ENCODE peak calls at places on chromosomes 2 and 18, in seven cellular contexts. C is brain microvascular endothelial cell, J is cardiac fibroblast, X is activated B cell treated with CpG ODN at 0.5 μM for 24 hours, P is bronchial epithelial cell, I is fibroblast of lung, L is GM12865. K is an unnamed sample.

GRCh38 chr2:120787512-120788348 is 52.1 kb downstream of the GLI2 start:
- DNase-seq in I (no peak), J (no peak), C (no peak), P (no peak), L (no peak), X (no peak), K (no peak)

GRCh38 chr2:141029424-141030078 is 1101.3 kb downstream of the LRP1B start:
- DNase-seq in C (no peak), L (no peak), J (no peak), X (no peak), I (no peak), P (no peak), K (no peak)

GRCh38 chr18:9333441-9334350 is 877 bp upstream of the TWSG1 start:
- DNase-seq in X (no peak), C (no peak), P (peak; percentile 57), J (no peak), L (peak; percentile 3), I (no peak), K (peak; percentile 22)

GRCh38 chr2:1649103-1649870 is 95.0 kb downstream of the PXDN start:
- DNase-seq in P (no peak), C (no peak), X (no peak), L (no peak), J (no peak), I (no peak), K (no peak)

GRCh38 chr18:9260388-9261380 is 73.9 kb upstream of the TWSG1 start:
- DNase-seq in X (no peak), L (no peak), P (no peak), I (no peak), J (no peak), C (peak; percentile 9), K (no peak)

GRCh38 chr2:41937464-41937861 is 110.4 kb upstream of the PKDCC start:
- DNase-seq in C (no peak), I (no peak), J (no peak), P (no peak), X (no peak), L (no peak), K (peak; percentile 46)

GRCh38 chr2:120817956-120818325 is 82.3 kb downstream of the GLI2 start:
- DNase-seq in I (no peak), L (no peak), J (no peak), P (no peak), X (no peak), C (no peak), K (no peak)

GRCh38 chr2:207403950-207404349 is 125.8 kb upstream of the CREB1 start:
- DNase-seq in P (no peak), L (no peak), I (no peak), J (peak; percentile 52), X (no peak), C (no peak), K (no peak)

GRCh38 chr2:232543928-232544631 is 4.6 kb downstream of the CHRNG start:
- DNase-seq in X (no peak), J (no peak), C (no peak), L (no peak), P (no peak), I (no peak), K (no peak)

GRCh38 chr2:111910609-111911277 is 12.3 kb downstream of the MERTK start:
- DNase-seq in I (no peak), P (no peak), L (no peak), C (no peak), X (no peak), J (no peak), K (no peak)

GRCh38 chr2:237692601-237693079 is 65.3 kb downstream of the LRRFIP1 start:
- DNase-seq in L (no peak), J (peak; percentile 40), C (no peak), I (no peak), X (no peak), P (no peak), K (no peak)

GRCh38 chr2:39568561-39569006 is 97.1 kb upstream of the TMEM178A start:
- DNase-seq in L (no peak), C (peak; percentile 49), P (peak; percentile 62), X (no peak), I (peak; percentile 86), J (peak; percentile 87), K (peak; percentile 62)

GRCh38 chr2:68799615-68800400 is 65.2 kb downstream of the ARHGAP25 start:
- DNase-seq in C (no peak), J (no peak), I (no peak), L (no peak), P (peak; percentile 96), X (no peak), K (no peak)

GRCh38 chr2:129891341-129892320 is 87.8 kb upstream of the RAB6C start:
- DNase-seq in P (no peak), L (no peak), I (no peak), X (no peak), C (no peak), J (no peak), K (no peak)

GRCh38 chr18:25039781-25040180 is 312.2 kb downstream of the ZNF521 start:
- DNase-seq in C (no peak), L (no peak), I (no peak), J (no peak), P (no peak), X (no peak), K (no peak)

GRCh38 chr2:28628987-28629386 is 122.6 kb upstream of the PPP1CB start:
- DNase-seq in L (no peak), C (no peak), I (no peak), X (no peak), J (no peak), P (no peak), K (no peak)

GRCh38 chr2:149431337-149431736 is 101.0 kb downstream of the LYPD6 start:
- DNase-seq in L (no peak), P (no peak), X (no peak), C (no peak), J (no peak), I (peak; percentile 31), K (no peak)

GRCh38 chr2:84388133-84388532 is 70.9 kb downstream of the SUCLG1 start:
- DNase-seq in X (no peak), P (peak; percentile 6), C (no peak), I (no peak), L (no peak), J (no peak), K (no peak)

GRCh38 chr2:112730182-112730581 is 9.4 kb downstream of the NT5DC4 start:
- DNase-seq in L (no peak), P (no peak), I (no peak), J (no peak), X (no peak), C (no peak), K (no peak)

GRCh38 chr2:195382186-195382585 is 274.8 kb upstream of the SLC39A10 start:
- DNase-seq in I (no peak), X (no peak), P (no peak), L (no peak), C (no peak), J (no peak), K (no peak)

DNA sequence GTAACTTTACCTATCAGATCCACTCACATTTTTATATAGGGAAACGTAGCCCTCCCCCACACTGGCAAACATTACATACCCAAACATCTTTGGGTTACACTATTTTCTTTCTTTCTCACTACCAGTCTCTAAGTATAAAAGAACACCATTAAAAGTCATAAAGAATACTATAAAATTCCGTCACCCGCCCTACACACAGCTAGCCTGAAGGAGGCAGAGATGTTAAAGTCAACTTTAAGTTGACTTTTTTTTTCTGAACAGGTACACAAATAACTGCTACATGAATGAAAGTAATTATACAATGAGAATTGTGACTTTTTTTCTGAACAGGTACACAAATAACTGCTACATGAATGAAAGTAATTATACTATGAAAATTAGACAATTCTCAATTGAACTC is 628.3 kb downstream of the NUP35 start:
- DNase-seq in X (no peak), P (no peak), C (no peak), J (no peak), I (no peak), L (no peak), K (no peak)
- TF ChIP-seq CTCF in X (no peak), P (no peak), C (no peak), J (no peak), I (no peak), L (no peak), K (no peak)

GRCh38 chr2:23563673-23564617 is 179.0 kb downstream of the KLHL29 start:
- DNase-seq in L (no peak), J (peak; percentile 50), P (peak; percentile 74), X (no peak), C (peak; percentile 8), I (peak; percentile 92), K (peak; percentile 76)
- TF ChIP-seq CTCF in L (no peak), J (no peak), P (no peak), X (no peak), C (peak; percentile 50), I (peak; percentile 9), K (peak; percentile 41)

DNA sequence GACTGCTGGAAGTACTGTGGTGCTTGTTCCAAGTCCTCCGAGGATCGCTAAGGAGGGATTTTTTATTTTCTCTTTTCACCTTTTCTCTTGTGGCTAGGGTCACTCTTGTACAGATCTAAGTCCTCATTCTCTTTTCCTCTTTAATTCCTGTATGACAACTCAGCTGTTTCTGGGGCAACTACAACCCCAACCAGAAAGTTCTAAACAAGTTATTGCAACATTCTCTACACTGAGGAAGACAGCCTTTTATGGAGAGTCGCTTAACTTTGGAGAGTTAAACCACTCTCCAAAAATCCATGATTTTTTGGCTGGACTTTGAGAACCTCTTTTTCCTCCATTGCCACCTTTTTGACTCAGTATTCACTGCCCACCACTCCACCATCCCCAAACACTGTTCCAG is 74.0 kb upstream of the SESTD1 start:
- DNase-seq in J (peak; percentile 63), P (peak; percentile 15), C (no peak), I (peak; percentile 60), L (no peak), X (no peak), K (no peak)
- TF ChIP-seq CTCF in J (no peak), P (no peak), C (no peak), I (no peak), L (no peak), X (no peak), K (no peak)

GRCh38 chr2:159755788-159756187 is 42.2 kb downstream of the CD302 start:
- DNase-seq in C (peak; percentile 33), J (peak; percentile 44), X (no peak), L (no peak), P (peak; percentile 100), I (no peak), K (no peak)
- TF ChIP-seq CTCF in C (peak; percentile 67), J (peak; percentile 40), X (no peak), L (peak; percentile 10), P (peak; percentile 66), I (peak; percentile 38), K (peak; percentile 41)

DNA sequence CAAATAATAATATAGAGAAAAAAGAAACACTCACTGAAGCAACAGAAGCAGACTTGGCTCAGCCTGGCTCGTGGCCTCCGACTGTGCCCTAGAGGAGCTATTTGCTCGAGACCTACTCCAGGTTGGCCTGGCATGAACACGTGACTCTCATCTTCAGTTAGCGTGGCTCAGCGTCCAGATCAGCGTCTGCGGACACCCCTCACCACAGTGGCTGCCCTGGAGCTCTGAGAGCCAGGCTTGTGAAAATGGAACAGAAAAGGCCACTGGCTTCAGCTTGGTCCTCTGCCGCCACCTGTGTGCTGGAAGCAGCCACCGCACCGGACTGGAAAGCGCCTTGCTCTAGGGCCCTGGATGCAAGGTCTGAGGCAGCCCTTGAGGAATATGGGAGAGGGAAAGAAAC is 1184.0 kb upstream of the GYPC start:
- DNase-seq in J (peak; percentile 0), P (peak; percentile 4), X (no peak), L (peak; percentile 50), C (peak; percentile 2), I (peak; percentile 49), K (no peak)
- TF ChIP-seq CTCF in J (peak; percentile 34), P (peak; percentile 55), X (no peak), L (peak; percentile 37), C (peak; percentile 30), I (peak; percentile 63), K (peak; percentile 51)

GRCh38 chr2:203811491-203812221 is 55.9 kb upstream of the CTLA4 start:
- DNase-seq in I (peak; percentile 80), X (no peak), P (peak; percentile 89), L (peak; percentile 54), C (peak; percentile 95), J (peak; percentile 91), K (peak; percentile 68)
- TF ChIP-seq CTCF in I (no peak), X (no peak), P (no peak), L (no peak), C (no peak), J (peak; percentile 3), K (peak; percentile 13)

K was measured in astrocyte of the cerebellum.